ENCODE peak calls at places on chromosomes 11 and 22, in six cellular contexts. B, M, C, E, Y and N are unnamed samples.

GRCh38 chr11:6455070-6455469 is 14.3 kb upstream of the HPX start:
- DNase-seq in Y (no peak), B (no peak), C (no peak), E (no peak), M (no peak), N (no peak)

GRCh38 chr11:69572233-69572860 is 68.6 kb upstream of the CCND1 start:
- DNase-seq in B (no peak), E (no peak), M (no peak), C (no peak), Y (peak), N (no peak)

GRCh38 chr11:84714316-84714780 is 912.8 kb downstream of the DLG2 start:
- DNase-seq in Y (no peak), C (peak), B (peak), M (no peak), E (no peak), N (no peak)

GRCh38 chr11:92707173-92707619 is 262.3 kb upstream of the MTNR1B start:
- DNase-seq in C (no peak), B (no peak), E (no peak), Y (no peak), M (no peak), N (no peak)

GRCh38 chr11:65992056-65992455 is 9.9 kb downstream of the EIF1AD start:
- DNase-seq in B (no peak), C (no peak), E (no peak), M (no peak), Y (no peak), N (no peak)

GRCh38 chr11:73322111-73322985 is 14.3 kb downstream of the ARHGEF17 start:
- DNase-seq in B (no peak), M (no peak), Y (no peak), C (no peak), E (peak), N (no peak)

GRCh38 chr11:125886997-125887372 is 483 bp upstream of the HYLS1 start:
- DNase-seq in Y (peak), C (peak), E (no peak), M (peak), B (no peak), N (peak)

GRCh38 chr11:23569547-23569946 is 709.3 kb upstream of the CCDC179 start:
- DNase-seq in E (no peak), B (no peak), C (no peak), Y (no peak), M (no peak), N (no peak)

GRCh38 chr11:97361812-97362378 is 972.1 kb downstream of the JRKL start:
- DNase-seq in Y (no peak), B (no peak), C (no peak), M (no peak), E (no peak), N (no peak)

GRCh38 chr11:69587454-69588081 is 53.4 kb upstream of the CCND1 start:
- DNase-seq in M (no peak), Y (no peak), E (peak), B (peak), C (no peak), N (no peak)

GRCh38 chr22:46726066-46726985 is 11.7 kb downstream of the CERK start:
- DNase-seq in M (no peak), E (no peak), C (no peak), B (no peak), Y (no peak), N (no peak)

GRCh38 chr11:72781063-72781312 is 12.9 kb downstream of the STARD10 start:
- DNase-seq in Y (no peak), B (no peak), E (no peak), M (no peak), C (no peak), N (no peak)

GRCh38 chr11:67352546-67353316 is 615 bp downstream of the POLD4 start:
- DNase-seq in Y (no peak), C (peak), B (no peak), M (no peak), E (no peak), N (no peak)

GRCh38 chr11:73454987-73455386 is 78.8 kb downstream of the RELT start:
- DNase-seq in C (peak), M (peak), E (no peak), B (no peak), Y (no peak), N (no peak)

GRCh38 chr11:31690041-31690440 is 121.1 kb downstream of the PAX6 start:
- DNase-seq in M (no peak), E (no peak), C (no peak), Y (no peak), B (no peak), N (no peak)

GRCh38 chr11:65488273-65489058 is 10.4 kb upstream of the MALAT1 start:
- DNase-seq in E (peak), B (no peak), M (no peak), Y (no peak), C (peak), N (no peak)

GRCh38 chr11:206002-206384 is 1.2 kb downstream of the BET1L start:
- DNase-seq in E (no peak), M (no peak), Y (no peak), C (no peak), B (no peak), N (no peak)

GRCh38 chr22:43998865-43999264 is 25.2 kb upstream of the PARVB start:
- DNase-seq in C (peak), M (no peak), B (no peak), E (no peak), Y (no peak), N (no peak)

GRCh38 chr11:99932684-99933083 is 754.4 kb upstream of the ARHGAP42 start:
- DNase-seq in M (no peak), C (no peak), B (no peak), Y (no peak), E (no peak), N (no peak)

GRCh38 chr11:75513250-75513649 is 12.5 kb downstream of the GDPD5 start:
- DNase-seq in E (no peak), B (no peak), M (no peak), Y (no peak), C (no peak), N (no peak)

GRCh38 chr11:62805991-62806441 is 776 bp upstream of the NXF1 start:
- DNase-seq in Y (no peak), E (no peak), C (no peak), B (no peak), M (no peak), N (no peak)

GRCh38 chr11:121894581-121894980 is 221.4 kb downstream of the BLID start:
- DNase-seq in E (peak), Y (no peak), C (no peak), B (no peak), M (no peak), N (no peak)

GRCh38 chr11:91470656-91471055 is 754.0 kb upstream of the FAT3 start:
- DNase-seq in C (no peak), M (no peak), Y (no peak), B (no peak), E (no peak), N (no peak)

GRCh38 chr11:128981254-128981653 is 38.6 kb upstream of the TP53AIP1 start:
- DNase-seq in B (no peak), E (no peak), M (no peak), Y (no peak), C (no peak), N (no peak)

GRCh38 chr22:47621253-47621652 is 858.8 kb downstream of the TBC1D22A start:
- DNase-seq in C (no peak), Y (no peak), B (no peak), E (no peak), M (no peak), N (no peak)

GRCh38 chr11:126917531-126918204 is 82.9 kb downstream of the KIRREL3 start:
- DNase-seq in B (no peak), M (no peak), C (no peak), Y (no peak), E (peak), N (no peak)

GRCh38 chr22:46071451-46072029 is 78.8 kb upstream of the PPARA start:
- DNase-seq in C (peak), Y (peak), B (peak), M (peak), E (peak), N (peak)

GRCh38 chr22:19921544-19922081 is 20.0 kb upstream of the COMT start:
- DNase-seq in B (no peak), E (no peak), C (no peak), M (no peak), Y (no peak), N (no peak)

GRCh38 chr11:116736763-116737162 is 36.0 kb downstream of the BUD13 start:
- DNase-seq in E (peak), Y (no peak), C (no peak), B (peak), M (no peak), N (no peak)

GRCh38 chr11:117837070-117837776 is 12.7 kb upstream of the FXYD2 start:
- DNase-seq in M (no peak), E (no peak), C (peak), Y (peak), B (no peak), N (no peak)

GRCh38 chr11:103779054-103779453 is 257.4 kb upstream of the DDI1 start:
- DNase-seq in E (no peak), Y (no peak), B (no peak), M (no peak), C (no peak), N (no peak)

GRCh38 chr11:17831883-17832282 is 97.3 kb downstream of the KCNC1 start:
- DNase-seq in M (no peak), E (no peak), B (no peak), Y (no peak), C (no peak), N (no peak)

GRCh38 chr11:86459682-86460460 is 85.2 kb downstream of the CCDC81 start:
- DNase-seq in B (peak), E (peak), C (peak), Y (no peak), M (no peak), N (no peak)

GRCh38 chr22:48888466-48889208 is 939.0 kb downstream of the BRD1 start:
- DNase-seq in M (no peak), C (no peak), Y (peak), B (no peak), E (no peak), N (no peak)

GRCh38 chr11:134362192-134362901 is 30.6 kb downstream of the GLB1L2 start:
- DNase-seq in C (no peak), Y (peak), E (no peak), M (no peak), B (no peak), N (no peak)